ENCODE peak calls at places on chromosome 7, in five cellular contexts. E is COR-L47, J is NCI-H1092 treated with DMSO at 0.1 percent for 48 hours, F is ovary, W is NCI-H2081 treated with DMSO at 0.1 percent for 48 hours. S is an unnamed sample.

GRCh38 chr7:74304550-74304949 is 15.3 kb downstream of the CLIP2 start:
- DNase-seq in F (no peak), J (no peak), W (no peak), E (no peak), S (no peak)

GRCh38 chr7:124536156-124536762 is 229.3 kb downstream of the GPR37 start:
- DNase-seq in F (no peak), J (no peak), W (no peak), E (no peak), S (no peak)

GRCh38 chr7:102992820-102993531 is 80.2 kb downstream of the LRRC17 start:
- DNase-seq in J (no peak), W (no peak), F (no peak), E (no peak), S (no peak)

GRCh38 chr7:2436341-2437104 is 33.1 kb downstream of the CHST12 start:
- DNase-seq in E (no peak), J (no peak), F (no peak), W (no peak), S (no peak)

GRCh38 chr7:45085619-45086200 is 3.1 kb downstream of the NACAD start:
- DNase-seq in J (no peak), W (no peak), F (no peak), E (no peak), S (no peak)

GRCh38 chr7:47291461-47292051 is 290.4 kb downstream of the TNS3 start:
- DNase-seq in W (no peak), E (no peak), J (no peak), F (no peak), S (no peak)

GRCh38 chr7:39613577-39613976 is 9.8 kb upstream of the RALA start:
- DNase-seq in W (no peak), J (no peak), F (no peak), E (no peak), S (no peak)

GRCh38 chr7:128727239-128727638 is 11.9 kb upstream of the CALU start:
- DNase-seq in F (no peak), E (no peak), W (no peak), J (no peak), S (no peak)

GRCh38 chr7:4134631-4135030 is 547.5 kb upstream of the FOXK1 start:
- DNase-seq in W (no peak), F (no peak), E (no peak), J (no peak), S (no peak)

GRCh38 chr7:4689668-4690067 is 7.6 kb downstream of the FOXK1 start:
- DNase-seq in E (no peak), J (no peak), W (no peak), F (no peak), S (no peak)

GRCh38 chr7:120582916-120583315 is 275.0 kb downstream of the TSPAN12 start:
- DNase-seq in W (no peak), F (no peak), J (no peak), E (no peak), S (no peak)

GRCh38 chr7:55100172-55100961 is 81.5 kb downstream of the EGFR start:
- DNase-seq in E (peak; percentile 47), W (no peak), J (peak; percentile 65), F (peak; percentile 61), S (no peak)

GRCh38 chr7:20542594-20542993 is 72.9 kb upstream of the ABCB5 start:
- DNase-seq in E (no peak), W (no peak), J (no peak), F (no peak), S (no peak)

GRCh38 chr7:13028731-13029099 is 341.3 kb downstream of the ARL4A start:
- DNase-seq in J (no peak), F (no peak), E (no peak), W (no peak), S (no peak)

GRCh38 chr7:64999165-65000004 is 7.1 kb downstream of the ERV3-1 start:
- DNase-seq in F (no peak), W (no peak), J (no peak), E (no peak), S (no peak)

GRCh38 chr7:29642494-29643155 is 79.0 kb downstream of the PRR15 start:
- DNase-seq in F (no peak), W (no peak), E (no peak), J (no peak), S (no peak)